ENCODE peak calls at places on chromosomes 1 and 21, in five cellular contexts. D, A, C, T and O are unnamed samples.

GRCh38 chr21:45289655-45290515 is 2.2 kb upstream of the POFUT2 start:
- DNase-seq in A (peak; percentile 49), D (no peak), T (no peak), C (no peak), O (no peak)

GRCh38 chr1:18565321-18565720 is 65.3 kb upstream of the PAX7 start:
- DNase-seq in C (no peak), D (no peak), A (no peak), T (no peak), O (no peak)

GRCh38 chr1:162175393-162175792 is 105.9 kb downstream of the NOS1AP start:
- DNase-seq in C (no peak), A (no peak), T (no peak), D (no peak), O (no peak)

GRCh38 chr1:86155061-86155806 is 1.3 kb downstream of the COL24A1 start:
- DNase-seq in A (peak; percentile 6), C (no peak), D (peak; percentile 14), T (peak; percentile 9), O (peak; percentile 55)

GRCh38 chr1:29083318-29084195 is 40.1 kb downstream of the TMEM200B start:
- DNase-seq in A (no peak), C (no peak), T (no peak), D (no peak), O (no peak)

GRCh38 chr21:41612674-41613250 is 104.8 kb upstream of the TMPRSS2 start:
- DNase-seq in C (peak; percentile 74), T (no peak), D (peak; percentile 72), A (peak; percentile 76), O (no peak)

GRCh38 chr1:206734499-206735142 is 36.0 kb upstream of the IL19 start:
- DNase-seq in A (peak; percentile 79), C (no peak), T (no peak), D (peak; percentile 69), O (peak; percentile 67)

GRCh38 chr1:54989473-54989872 is 9.0 kb downstream of the TMEM61 start:
- DNase-seq in A (no peak), C (no peak), D (no peak), T (no peak), O (no peak)

GRCh38 chr1:230746617-230747016 is 571 bp upstream of the CAPN9 start:
- DNase-seq in A (no peak), C (no peak), D (no peak), T (no peak), O (no peak)

GRCh38 chr1:63746129-63746864 is 27.5 kb upstream of the ROR1 start:
- DNase-seq in A (no peak), D (peak; percentile 6), T (no peak), C (peak; percentile 39), O (no peak)

GRCh38 chr1:58717979-58718378 is 18.1 kb upstream of the MYSM1 start:
- DNase-seq in C (no peak), T (no peak), A (no peak), D (no peak), O (no peak)

GRCh38 chr1:1479547-1480483 is 8.2 kb downstream of the ATAD3B start:
- DNase-seq in D (no peak), T (no peak), C (no peak), A (no peak), O (no peak)

GRCh38 chr21:44785620-44786344 is 15.8 kb downstream of the UBE2G2 start:
- DNase-seq in A (no peak), T (no peak), C (no peak), D (no peak), O (no peak)

DNA sequence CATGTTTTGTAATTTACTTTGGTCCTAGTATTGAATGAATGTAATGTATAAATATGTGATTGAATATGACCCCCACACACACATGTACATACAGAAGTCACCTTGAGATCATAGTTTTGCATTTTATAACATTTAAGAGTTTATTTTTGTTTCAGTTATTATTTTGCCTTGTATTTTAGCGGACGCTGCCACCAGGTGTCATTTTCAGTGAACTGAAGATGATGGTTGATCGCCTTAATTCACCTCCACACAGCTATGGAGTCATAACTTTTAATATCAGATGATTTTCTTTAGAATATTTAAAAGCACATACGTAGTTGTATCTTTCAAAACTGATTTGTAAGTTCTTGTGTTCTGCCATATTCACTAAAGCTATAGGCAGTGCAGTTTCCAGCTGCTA is 130.4 kb downstream of the DYRK1A start:
- DNase-seq in D (no peak), T (no peak), A (no peak), C (no peak), O (no peak)
- TF ChIP-seq CTCF in D (peak; percentile 56), T (peak; percentile 9), A (peak; percentile 39), C (peak; percentile 22), O (peak; percentile 19)

GRCh38 chr1:117622726-117623125 is 16.9 kb downstream of the TENT5C start:
- DNase-seq in T (no peak), A (no peak), D (no peak), C (no peak), O (no peak)
- TF ChIP-seq CTCF in T (no peak), A (peak; percentile 18), D (no peak), C (no peak), O (no peak)

GRCh38 chr1:244835276-244836134 is at the start of gene COX20:
- DNase-seq in D (no peak), T (peak; percentile 96), C (peak; percentile 72), A (peak; percentile 94), O (peak; percentile 78)

GRCh38 chr1:244834596-244835275 is 722 bp upstream of the COX20 start:
- DNase-seq in T (peak; percentile 95), A (no peak), D (peak; percentile 85), C (peak; percentile 79), O (peak; percentile 93)

GRCh38 chr1:244836135-244836521 is 670 bp downstream of the COX20 start:
- DNase-seq in C (no peak), T (no peak), D (peak; percentile 13), A (no peak), O (no peak)

GRCh38 chr1:244836598-244836997 is 1.1 kb downstream of the COX20 start:
- DNase-seq in T (no peak), D (no peak), A (no peak), C (no peak), O (no peak)

DNA sequence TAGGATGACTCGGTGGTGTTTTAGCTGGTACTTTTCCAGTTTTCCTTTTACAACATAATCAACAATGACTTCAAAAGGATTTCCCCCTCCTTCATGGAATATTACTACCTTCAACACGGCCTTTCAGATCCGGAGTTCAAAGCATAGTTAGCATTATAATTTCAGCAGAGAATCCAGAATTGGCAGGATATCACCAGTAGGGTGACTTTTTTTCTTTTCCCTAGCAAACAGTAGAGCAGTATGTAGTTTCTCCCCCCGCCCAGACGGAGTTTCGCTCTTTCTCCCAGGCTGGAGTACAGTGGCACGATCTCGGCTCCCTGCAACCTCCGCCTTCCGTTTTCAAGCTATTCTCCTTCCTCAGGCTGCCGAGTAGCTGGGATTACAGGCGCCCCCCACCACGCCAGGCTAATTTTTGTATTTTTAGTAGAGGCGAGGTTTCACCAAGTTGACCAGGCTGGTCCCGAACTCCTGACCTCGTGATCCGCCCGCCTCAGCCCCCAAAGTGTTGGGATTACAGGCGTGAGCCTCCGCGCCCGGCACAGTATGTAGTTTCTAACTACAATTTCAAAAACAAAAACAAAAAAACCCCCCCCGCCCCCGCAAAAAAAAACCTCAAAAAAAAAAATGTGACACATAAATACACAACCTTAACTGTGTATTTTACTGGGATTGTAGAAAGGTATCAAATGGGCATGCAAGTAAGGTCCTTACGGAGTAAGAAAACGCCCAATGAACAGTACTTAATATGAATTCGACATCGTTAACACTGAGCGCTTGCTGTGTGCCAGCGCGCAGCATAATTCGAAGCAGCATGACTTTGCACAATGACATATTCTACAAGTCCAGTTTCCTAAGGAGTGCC is 1.5 kb upstream of the COX20 start:
- DNase-seq in D (peak; percentile 43), C (no peak), A (peak; percentile 64), T (peak; percentile 50), O (peak; percentile 54)
- TF ChIP-seq CTCF in D (peak; percentile 57), C (peak; percentile 38), A (peak; percentile 44), T (peak; percentile 27), O (peak; percentile 54)

DNA sequence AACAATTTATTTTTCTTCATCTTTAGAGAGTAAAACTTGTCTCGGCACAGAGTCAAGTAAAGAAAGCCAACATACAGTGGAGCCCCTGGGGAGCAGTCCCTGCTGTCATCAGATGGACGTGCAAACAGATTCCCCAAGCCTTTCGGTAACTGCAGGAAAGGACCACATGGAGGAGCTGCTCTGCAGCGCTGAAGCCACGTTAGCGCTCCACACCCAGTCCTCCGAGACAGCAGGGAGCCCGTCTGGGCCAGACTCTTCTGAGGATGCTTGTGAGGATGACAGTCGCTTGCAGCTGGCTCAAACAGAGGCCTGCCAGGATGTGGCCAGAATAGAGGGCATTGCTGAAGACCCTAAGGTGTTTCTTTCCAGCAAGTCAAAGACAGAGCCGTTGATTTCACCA is 77.1 kb upstream of the SCCPDH start:
- DNase-seq in D (peak; percentile 13), A (peak; percentile 53), C (peak; percentile 33), T (no peak), O (no peak)
- TF ChIP-seq CTCF in D (peak; percentile 59), A (peak; percentile 57), C (peak; percentile 88), T (no peak), O (no peak)

DNA sequence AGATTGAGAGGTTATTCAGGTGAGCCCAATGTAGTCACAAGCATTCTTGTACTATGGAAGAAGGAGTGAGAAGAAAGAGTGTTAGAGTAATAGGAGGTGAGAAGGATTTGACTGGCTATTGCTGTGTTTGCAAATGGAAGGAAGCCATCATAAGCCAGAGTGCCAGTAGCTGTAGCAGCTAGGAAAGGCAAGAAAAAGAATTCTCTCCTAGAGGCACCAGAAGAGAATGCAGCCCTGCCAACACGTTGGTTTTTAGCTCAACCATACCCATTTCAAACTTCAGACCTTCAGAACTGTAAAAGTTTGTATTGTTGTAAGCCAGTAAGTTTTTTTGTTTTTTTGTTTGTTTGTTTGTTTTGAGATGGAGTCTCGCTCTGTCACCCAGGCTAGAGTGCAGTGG is 8.9 kb upstream of the IL12RB2 start:
- DNase-seq in D (no peak), C (no peak), T (no peak), A (no peak), O (no peak)
- TF ChIP-seq CTCF in D (peak; percentile 25), C (no peak), T (no peak), A (no peak), O (no peak)

DNA sequence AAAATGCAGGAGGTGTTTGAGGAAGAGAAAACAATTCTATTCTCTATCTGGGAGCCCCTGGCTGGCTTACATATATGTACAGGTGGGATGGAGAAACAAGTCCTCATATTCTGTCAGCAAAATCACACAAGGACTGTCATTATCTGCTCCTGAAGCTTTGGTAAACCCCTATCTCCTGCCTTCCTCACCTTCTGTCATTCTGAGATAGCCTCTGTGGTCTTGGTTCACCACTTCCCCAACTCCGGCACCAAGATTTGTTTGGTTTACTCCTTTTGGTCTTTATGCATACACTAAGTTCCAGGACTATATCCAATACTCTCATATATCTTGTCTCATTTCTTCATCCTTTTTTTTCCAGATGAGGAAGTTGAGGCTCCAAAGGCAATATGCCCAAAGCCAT is 551.1 kb downstream of the PLPP3 start:
- DNase-seq in C (no peak), T (peak; percentile 32), A (no peak), D (no peak), O (no peak)
- TF ChIP-seq CTCF in C (no peak), T (no peak), A (no peak), D (no peak), O (no peak)